ENCODE peak calls at places on chromosomes 16 and 17, in eight cellular contexts. K, E, I, S, C, T, V and D are unnamed samples.

GRCh38 chr16:84294196-84295142 is at the start of gene WFDC1:
- DNase-seq in K (peak; percentile 36), E (no peak), I (no peak), S (peak; percentile 19), C (no peak), T (no peak), V (no peak), D (no peak)

GRCh38 chr16:8523932-8524331 is 66.4 kb downstream of the TMEM114 start:
- DNase-seq in K (no peak), E (no peak), I (no peak), S (no peak), C (no peak), T (no peak), V (no peak), D (no peak)

GRCh38 chr16:31125844-31126243 is 8.4 kb downstream of the KAT8 start:
- DNase-seq in K (no peak), E (no peak), I (no peak), S (no peak), C (no peak), T (no peak), V (no peak), D (no peak)

GRCh38 chr16:73047536-73048291 is at the start of gene ZFHX3:
- DNase-seq in K (peak; percentile 84), E (peak; percentile 16), I (peak; percentile 84), S (peak; percentile 49), C (peak; percentile 72), T (peak; percentile 63), V (peak; percentile 68), D (peak; percentile 70)

GRCh38 chr16:31451681-31452351 is 7.5 kb upstream of the ARMC5 start:
- DNase-seq in K (peak; percentile 34), E (no peak), I (no peak), S (peak; percentile 80), C (no peak), T (no peak), V (peak; percentile 47), D (no peak)

GRCh38 chr16:26765087-26765486 is 301.6 kb upstream of the C16orf82 start:
- DNase-seq in K (no peak), E (no peak), I (no peak), S (no peak), C (no peak), T (peak; percentile 29), V (no peak), D (no peak)

GRCh38 chr16:3020604-3021448 is 658 bp downstream of the TNFRSF12A start:
- DNase-seq in K (peak; percentile 63), E (peak; percentile 78), I (no peak), S (peak; percentile 89), C (peak; percentile 87), T (peak; percentile 75), V (peak; percentile 85), D (no peak)

GRCh38 chr17:74071280-74071679 is 132.2 kb upstream of the RPL38 start:
- DNase-seq in K (no peak), E (no peak), I (no peak), S (no peak), C (no peak), T (no peak), V (no peak), D (no peak)

GRCh38 chr17:80761421-80761871 is 216.8 kb downstream of the RPTOR start:
- DNase-seq in K (no peak), E (peak; percentile 72), I (no peak), S (peak; percentile 88), C (no peak), T (peak; percentile 87), V (no peak), D (no peak)

GRCh38 chr17:16652847-16653366 is 743 bp downstream of the ZNF624 start:
- DNase-seq in K (no peak), E (no peak), I (peak; percentile 31), S (no peak), C (no peak), T (no peak), V (no peak), D (no peak)

GRCh38 chr16:86019446-86020047 is 120.6 kb downstream of the IRF8 start:
- DNase-seq in K (no peak), E (no peak), I (no peak), S (no peak), C (no peak), T (peak; percentile 20), V (no peak), D (no peak)

GRCh38 chr17:69874220-69874670 is 200.8 kb upstream of the KCNJ16 start:
- DNase-seq in K (no peak), E (no peak), I (no peak), S (peak; percentile 87), C (no peak), T (no peak), V (no peak), D (no peak)

GRCh38 chr16:81940781-81941560 is 70.3 kb downstream of the SDR42E1 start:
- DNase-seq in K (no peak), E (no peak), I (no peak), S (peak; percentile 64), C (no peak), T (peak; percentile 7), V (no peak), D (no peak)

GRCh38 chr17:27601975-27602302 is 29.0 kb upstream of the LGALS9 start:
- DNase-seq in K (no peak), E (no peak), I (no peak), S (no peak), C (no peak), T (no peak), V (no peak), D (no peak)

DNA sequence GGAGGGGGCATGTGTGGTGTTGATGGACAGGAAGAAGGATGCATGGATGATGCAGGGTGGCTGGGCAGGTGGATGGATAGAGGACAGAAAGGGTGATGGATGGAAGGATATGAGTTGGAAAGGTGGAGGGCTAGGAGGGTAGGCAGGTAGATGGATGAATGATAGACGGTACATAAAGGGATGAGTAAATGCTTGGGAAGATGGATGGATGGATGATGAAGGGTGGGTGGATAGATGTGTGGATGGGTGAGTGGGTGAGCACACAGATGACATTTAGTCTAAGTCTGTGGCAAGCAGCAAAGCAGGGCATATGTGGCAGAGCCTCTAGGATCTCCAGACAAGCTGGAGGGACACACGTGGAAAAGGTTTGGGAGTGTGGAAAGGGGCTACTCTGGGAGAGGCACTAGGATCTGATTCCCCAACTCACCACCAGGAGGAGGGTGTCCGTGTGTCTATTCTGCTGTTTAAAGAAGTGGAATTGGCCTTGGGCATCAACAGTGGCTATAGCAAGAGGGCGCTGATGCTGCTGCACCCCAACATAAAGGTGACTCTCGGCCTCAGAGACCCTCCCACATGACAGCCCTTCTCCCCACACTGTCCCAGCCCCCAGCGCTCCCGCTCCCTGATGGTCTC is 8.2 kb downstream of the PLD2 start:
- DNase-seq in K (no peak), E (no peak), I (no peak), S (no peak), C (no peak), T (no peak), V (no peak), D (no peak)
- TF ChIP-seq CTCF in K (no peak), E (no peak), I (no peak), S (no peak), C (no peak), T (no peak), V (no peak), D (no peak)

GRCh38 chr17:36001862-36002603 is 680 bp upstream of the CCL15 start:
- DNase-seq in K (no peak), E (no peak), I (no peak), S (no peak), C (no peak), T (no peak), V (no peak), D (no peak)

GRCh38 chr17:36001109-36001735 is at the start of gene CCL15:
- DNase-seq in K (no peak), E (no peak), I (no peak), S (no peak), C (no peak), T (no peak), V (no peak), D (no peak)

GRCh38 chr17:36004604-36005003 is 3.3 kb upstream of the CCL15 start:
- DNase-seq in K (no peak), E (no peak), I (no peak), S (no peak), C (no peak), T (no peak), V (no peak), D (no peak)

GRCh38 chr17:36000730-36001108 is 634 bp downstream of the CCL15 start:
- DNase-seq in K (no peak), E (no peak), I (no peak), S (no peak), C (no peak), T (no peak), V (no peak), D (no peak)

DNA sequence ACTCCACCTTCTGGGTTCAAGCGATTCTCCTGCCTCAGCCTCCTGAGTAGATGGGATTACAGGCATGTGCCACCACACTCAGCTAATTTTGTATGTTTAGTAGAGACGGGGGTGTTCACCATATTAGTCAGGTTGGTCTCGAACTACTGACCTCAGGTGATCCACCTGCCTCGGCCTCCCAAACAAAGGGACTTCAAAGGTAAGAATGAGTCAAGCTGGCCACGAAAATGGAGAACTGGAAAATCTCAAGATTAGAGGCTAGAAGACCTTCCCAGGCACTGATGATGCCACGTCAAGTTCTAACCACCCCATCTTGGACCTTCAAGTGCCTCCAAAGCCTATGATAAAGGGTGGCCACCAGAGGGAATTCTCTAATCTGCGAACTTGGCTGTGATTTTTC is 1.3 kb upstream of the CCL15 start:
- DNase-seq in K (no peak), E (no peak), I (no peak), S (no peak), C (no peak), T (no peak), V (no peak), D (no peak)
- TF ChIP-seq CTCF in K (no peak), E (no peak), I (no peak), S (no peak), C (no peak), T (no peak), V (no peak), D (no peak)

GRCh38 chr17:39794249-39794970 is 56.7 kb downstream of the GRB7 start:
- DNase-seq in K (no peak), E (peak; percentile 35), I (peak; percentile 66), S (no peak), C (no peak), T (peak; percentile 62), V (no peak), D (peak; percentile 72)
- TF ChIP-seq CTCF in K (no peak), E (no peak), I (no peak), S (no peak), C (no peak), T (no peak), V (no peak), D (no peak)

DNA sequence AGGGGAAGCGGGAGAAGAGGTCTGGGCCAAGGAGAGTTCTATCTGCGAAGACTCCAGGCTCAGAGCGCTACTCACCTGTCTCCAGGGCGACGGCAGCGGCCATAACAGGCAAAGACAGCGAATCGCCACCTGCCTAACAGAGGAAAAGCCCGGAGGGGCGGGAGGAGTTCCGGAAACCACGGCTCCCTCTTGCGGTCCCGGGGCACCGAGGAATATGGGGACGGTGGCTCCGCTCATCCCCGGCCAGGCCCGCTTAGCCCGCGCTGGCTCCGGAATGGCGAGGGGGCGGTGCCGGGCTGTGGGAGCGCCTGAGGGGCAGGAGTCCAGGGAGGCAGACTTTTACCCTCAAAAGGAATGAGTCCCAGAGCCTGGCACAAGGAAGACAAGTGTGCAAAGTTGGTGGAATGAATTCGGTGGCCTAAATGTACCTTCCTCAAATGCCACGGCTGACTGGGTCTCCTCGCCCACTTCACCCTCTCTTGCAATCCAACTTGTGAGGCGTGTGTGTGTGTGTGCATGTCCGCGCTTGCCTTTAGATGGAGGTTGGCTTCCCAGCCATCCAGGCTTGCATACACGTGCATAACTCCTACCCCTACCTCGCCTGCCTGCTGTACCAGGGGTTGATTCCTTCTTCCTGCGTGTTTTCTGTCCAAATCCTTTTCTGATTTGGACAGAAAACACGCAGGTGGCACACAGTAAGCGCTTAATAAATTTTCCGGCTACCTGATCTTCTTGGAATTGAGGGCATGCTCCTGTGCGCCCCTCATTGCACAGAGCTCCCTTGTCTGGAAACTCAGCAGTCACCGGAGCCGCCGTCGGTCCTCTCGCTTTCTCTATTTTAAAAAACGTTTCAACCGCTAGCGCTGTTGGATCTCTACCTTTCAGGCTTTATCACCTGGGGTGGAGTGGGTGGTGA is 3.5 kb downstream of the C17orf100 start:
- DNase-seq in K (no peak), E (no peak), I (no peak), S (no peak), C (no peak), T (no peak), V (no peak), D (no peak)
- TF ChIP-seq CTCF in K (no peak), E (no peak), I (no peak), S (no peak), C (no peak), T (no peak), V (peak; percentile 16), D (no peak)